ENCODE peak calls at places on chromosomes 5 and 9, in four cellular contexts. One of them, this sample, is unnamed. For H3K4me1, the result is how much of the 10 kb centered on the place peaks cover.

GRCh38 chr5:1005904-1006655 is 2.5 kb upstream of the NKD2 start:
- DNase-seq in CD4-positive, alpha-beta memory T cell: no peak
- DNase-seq in NT2/D1: no peak
- DNase-seq in neural progenitor cell: no peak
- DNase-seq in this sample: no peak

GRCh38 chr9:137621131-137621757 is 2.4 kb downstream of the EHMT1 start:
- DNase-seq in CD4-positive, alpha-beta memory T cell: peak
- DNase-seq in NT2/D1: no peak
- DNase-seq in neural progenitor cell: no peak
- DNase-seq in this sample: no peak

GRCh38 chr9:70609542-70610286 is 195.3 kb upstream of the KLF9 start:
- DNase-seq in CD4-positive, alpha-beta memory T cell: no peak
- DNase-seq in NT2/D1: no peak
- DNase-seq in neural progenitor cell: no peak
- DNase-seq in this sample: no peak

GRCh38 chr9:68706579-68707201 is 1.6 kb downstream of the PIP5K1B start:
- DNase-seq in CD4-positive, alpha-beta memory T cell: no peak
- DNase-seq in NT2/D1: no peak
- DNase-seq in neural progenitor cell: peak
- DNase-seq in this sample: no peak

GRCh38 chr5:96718635-96719077 is 56.5 kb downstream of the CAST start:
- DNase-seq in CD4-positive, alpha-beta memory T cell: no peak
- DNase-seq in NT2/D1: no peak
- DNase-seq in neural progenitor cell: no peak
- DNase-seq in this sample: peak

GRCh38 chr5:912356-913091 is 19.8 kb downstream of the TRIP13 start:
- DNase-seq in CD4-positive, alpha-beta memory T cell: peak
- DNase-seq in NT2/D1: no peak
- DNase-seq in neural progenitor cell: peak
- DNase-seq in this sample: no peak

GRCh38 chr5:88925692-88926490 is 42.9 kb upstream of the MEF2C start:
- DNase-seq in CD4-positive, alpha-beta memory T cell: no peak
- DNase-seq in NT2/D1: no peak
- DNase-seq in neural progenitor cell: no peak
- DNase-seq in this sample: no peak

GRCh38 chr5:143605403-143606005 is 202.0 kb upstream of the NR3C1 start:
- DNase-seq in CD4-positive, alpha-beta memory T cell: peak
- DNase-seq in NT2/D1: no peak
- DNase-seq in neural progenitor cell: no peak
- DNase-seq in this sample: no peak

GRCh38 chr9:114988962-114989599 is 58.7 kb upstream of the TNFSF8 start:
- DNase-seq in CD4-positive, alpha-beta memory T cell: no peak
- DNase-seq in NT2/D1: no peak
- DNase-seq in neural progenitor cell: no peak
- DNase-seq in this sample: no peak

GRCh38 chr5:163766936-163767670 is 261.7 kb downstream of the MAT2B start:
- DNase-seq in CD4-positive, alpha-beta memory T cell: no peak
- DNase-seq in NT2/D1: no peak
- DNase-seq in neural progenitor cell: no peak
- DNase-seq in this sample: no peak

GRCh38 chr5:139847091-139847490 is 51.5 kb downstream of the PSD2 start:
- DNase-seq in CD4-positive, alpha-beta memory T cell: no peak
- DNase-seq in NT2/D1: no peak
- DNase-seq in neural progenitor cell: no peak
- DNase-seq in this sample: no peak

GRCh38 chr9:95382433-95382832 is 64.9 kb upstream of the FANCC start:
- DNase-seq in CD4-positive, alpha-beta memory T cell: no peak
- DNase-seq in NT2/D1: no peak
- DNase-seq in neural progenitor cell: no peak
- DNase-seq in this sample: no peak

GRCh38 chr5:73119492-73120157 is 750 bp upstream of the TMEM171 start:
- DNase-seq in CD4-positive, alpha-beta memory T cell: no peak
- DNase-seq in NT2/D1: no peak
- DNase-seq in neural progenitor cell: peak
- DNase-seq in this sample: no peak

GRCh38 chr5:73977146-73977545 is 351.1 kb downstream of the ARHGEF28 start:
- DNase-seq in CD4-positive, alpha-beta memory T cell: no peak
- DNase-seq in NT2/D1: no peak
- DNase-seq in neural progenitor cell: no peak
- DNase-seq in this sample: no peak

GRCh38 chr9:33124716-33125378 is 42.3 kb downstream of the B4GALT1 start:
- DNase-seq in CD4-positive, alpha-beta memory T cell: no peak
- DNase-seq in NT2/D1: no peak
- DNase-seq in neural progenitor cell: peak
- DNase-seq in this sample: no peak

GRCh38 chr5:79346420-79346824 is 110.5 kb downstream of the JMY start:
- DNase-seq in CD4-positive, alpha-beta memory T cell: no peak
- DNase-seq in NT2/D1: no peak
- DNase-seq in neural progenitor cell: no peak
- DNase-seq in this sample: no peak

GRCh38 chr5:139388198-139388821 is 1.4 kb downstream of the MZB1 start:
- DNase-seq in CD4-positive, alpha-beta memory T cell: no peak
- DNase-seq in NT2/D1: no peak
- DNase-seq in neural progenitor cell: no peak
- DNase-seq in this sample: no peak

GRCh38 chr5:132222649-132223038 is 5.0 kb downstream of the P4HA2 start:
- DNase-seq in CD4-positive, alpha-beta memory T cell: no peak
- DNase-seq in NT2/D1: no peak
- DNase-seq in neural progenitor cell: no peak
- DNase-seq in this sample: no peak

GRCh38 chr5:179731791-179732411 is 721 bp upstream of the MAML1 start:
- DNase-seq in CD4-positive, alpha-beta memory T cell: no peak
- DNase-seq in NT2/D1: no peak
- DNase-seq in neural progenitor cell: no peak
- DNase-seq in this sample: no peak

GRCh38 chr5:101950050-101950449 is 346.0 kb downstream of the SLCO4C1 start:
- DNase-seq in CD4-positive, alpha-beta memory T cell: no peak
- DNase-seq in NT2/D1: no peak
- DNase-seq in neural progenitor cell: no peak
- DNase-seq in this sample: no peak

GRCh38 chr5:137236266-137236665 is 262.9 kb downstream of the SPOCK1 start:
- DNase-seq in CD4-positive, alpha-beta memory T cell: no peak
- DNase-seq in NT2/D1: no peak
- DNase-seq in neural progenitor cell: no peak
- DNase-seq in this sample: no peak

GRCh38 chr9:103990311-103990710 is 103.8 kb upstream of the SMC2 start:
- DNase-seq in CD4-positive, alpha-beta memory T cell: no peak
- DNase-seq in NT2/D1: no peak
- DNase-seq in neural progenitor cell: no peak
- DNase-seq in this sample: no peak

GRCh38 chr9:136367296-136368145 is 4.0 kb upstream of the DNLZ start:
- DNase-seq in CD4-positive, alpha-beta memory T cell: no peak
- DNase-seq in NT2/D1: no peak
- DNase-seq in neural progenitor cell: no peak
- DNase-seq in this sample: no peak

GRCh38 chr5:759111-759741 is 25.3 kb downstream of the ZDHHC11B start:
- DNase-seq in CD4-positive, alpha-beta memory T cell: peak
- DNase-seq in NT2/D1: no peak
- DNase-seq in neural progenitor cell: peak
- DNase-seq in this sample: peak

GRCh38 chr5:126967808-126968466 is 62.4 kb downstream of the MARCHF3 start:
- DNase-seq in CD4-positive, alpha-beta memory T cell: no peak
- DNase-seq in NT2/D1: no peak
- DNase-seq in neural progenitor cell: no peak
- DNase-seq in this sample: no peak

GRCh38 chr9:1117439-1117838 is 67.3 kb downstream of the DMRT2 start:
- DNase-seq in CD4-positive, alpha-beta memory T cell: no peak
- DNase-seq in NT2/D1: no peak
- DNase-seq in neural progenitor cell: no peak
- DNase-seq in this sample: no peak

GRCh38 chr5:170642776-170643436 is 139.1 kb downstream of the KCNIP1 start:
- DNase-seq in CD4-positive, alpha-beta memory T cell: no peak
- DNase-seq in NT2/D1: no peak
- DNase-seq in neural progenitor cell: no peak
- DNase-seq in this sample: no peak

GRCh38 chr5:1507457-1507856 is 16.3 kb downstream of the LPCAT1 start:
- DNase-seq in CD4-positive, alpha-beta memory T cell: no peak
- DNase-seq in NT2/D1: no peak
- DNase-seq in neural progenitor cell: no peak
- DNase-seq in this sample: no peak

GRCh38 chr9:93953492-93954435 is 1.4 kb downstream of the BARX1 start:
- DNase-seq in CD4-positive, alpha-beta memory T cell: no peak
- DNase-seq in NT2/D1: no peak
- DNase-seq in neural progenitor cell: peak
- DNase-seq in this sample: no peak

GRCh38 chr9:130072515-130073235 is 19.0 kb downstream of the GPR107 start:
- DNase-seq in CD4-positive, alpha-beta memory T cell: no peak
- DNase-seq in NT2/D1: no peak
- DNase-seq in neural progenitor cell: no peak
- DNase-seq in this sample: no peak

GRCh38 chr9:85186218-85186585 is 516.7 kb downstream of the NTRK2 start:
- DNase-seq in CD4-positive, alpha-beta memory T cell: no peak
- DNase-seq in NT2/D1: no peak
- DNase-seq in neural progenitor cell: no peak
- DNase-seq in this sample: no peak

GRCh38 chr5:131630963-131631350 is 4.1 kb downstream of the RAPGEF6 start:
- DNase-seq in CD4-positive, alpha-beta memory T cell: no peak
- DNase-seq in NT2/D1: no peak
- DNase-seq in neural progenitor cell: no peak
- DNase-seq in this sample: no peak

GRCh38 chr5:135223891-135224625 is 175.0 kb downstream of the MACROH2A1 start:
- DNase-seq in CD4-positive, alpha-beta memory T cell: no peak
- DNase-seq in NT2/D1: no peak
- DNase-seq in neural progenitor cell: no peak
- DNase-seq in this sample: no peak

GRCh38 chr5:108801776-108802175 is 54.1 kb downstream of the FER start:
- DNase-seq in CD4-positive, alpha-beta memory T cell: no peak
- DNase-seq in NT2/D1: no peak
- DNase-seq in neural progenitor cell: no peak
- DNase-seq in this sample: no peak
- H3K4me3 ChIP-seq in CD4-positive, alpha-beta memory T cell: no peak
- H3K4me3 ChIP-seq in NT2/D1: no peak
- H3K4me3 ChIP-seq in neural progenitor cell: no peak
- H3K4me3 ChIP-seq in this sample: no peak

DNA sequence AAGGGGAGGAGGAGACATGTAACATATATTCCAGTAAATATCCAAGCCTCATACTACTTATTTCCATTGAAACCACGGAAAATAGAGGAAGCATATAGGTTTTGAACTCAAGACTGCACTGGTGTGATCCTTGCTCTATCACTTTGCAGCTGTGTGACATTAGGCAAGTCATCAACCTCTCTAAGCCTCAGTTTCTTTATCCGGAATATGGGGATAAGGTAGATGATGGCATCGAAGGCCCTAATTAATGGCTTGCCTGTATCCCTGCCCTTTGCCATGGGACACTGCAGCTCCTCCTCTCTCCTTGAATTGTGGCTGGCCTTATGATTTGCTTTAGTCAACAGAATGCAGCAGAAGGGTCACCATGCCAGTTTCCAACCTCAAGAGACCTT is 6.9 kb downstream of the SHB start:
- DNase-seq in CD4-positive, alpha-beta memory T cell: no peak
- DNase-seq in NT2/D1: no peak
- DNase-seq in neural progenitor cell: no peak
- DNase-seq in this sample: no peak
- H3K4me1 ChIP-seq in CD4-positive, alpha-beta memory T cell: under half
- H3K4me1 ChIP-seq in NT2/D1: under half
- H3K4me1 ChIP-seq in neural progenitor cell: under half
- H3K4me1 ChIP-seq in this sample: under half

GRCh38 chr5:159337291-159337974 is 7.1 kb upstream of the IL12B start:
- DNase-seq in CD4-positive, alpha-beta memory T cell: peak
- DNase-seq in NT2/D1: no peak
- DNase-seq in neural progenitor cell: no peak
- DNase-seq in this sample: no peak

GRCh38 chr5:159336586-159337290 is 6.5 kb upstream of the IL12B start:
- DNase-seq in CD4-positive, alpha-beta memory T cell: no peak
- DNase-seq in NT2/D1: no peak
- DNase-seq in neural progenitor cell: no peak
- DNase-seq in this sample: no peak

GRCh38 chr5:159339451-159339850 is 9.2 kb upstream of the IL12B start:
- DNase-seq in CD4-positive, alpha-beta memory T cell: no peak
- DNase-seq in NT2/D1: no peak
- DNase-seq in neural progenitor cell: no peak
- DNase-seq in this sample: no peak

GRCh38 chr5:159340511-159340910 is 10.2 kb upstream of the IL12B start:
- DNase-seq in CD4-positive, alpha-beta memory T cell: peak
- DNase-seq in NT2/D1: no peak
- DNase-seq in neural progenitor cell: no peak
- DNase-seq in this sample: no peak

DNA sequence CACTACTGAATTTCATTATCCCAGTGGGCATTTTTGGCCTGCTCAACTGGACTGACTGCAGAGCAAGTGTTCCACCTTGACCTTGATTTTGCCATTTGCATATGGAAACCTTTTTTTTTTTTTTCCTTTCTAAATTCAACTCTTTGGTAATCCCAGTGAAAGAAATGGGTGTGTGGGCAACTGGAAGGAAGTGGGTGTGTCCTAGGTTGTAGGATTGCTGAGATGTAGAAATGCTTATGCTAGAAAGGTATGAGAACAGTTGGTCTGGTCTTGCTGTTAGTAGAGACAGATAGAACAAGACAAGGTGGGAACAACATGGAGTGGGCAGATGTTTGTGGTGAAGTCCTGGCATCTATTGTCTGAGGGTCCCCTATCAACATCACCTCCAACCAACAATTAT is 7.9 kb upstream of the IL12B start:
- DNase-seq in CD4-positive, alpha-beta memory T cell: peak
- DNase-seq in NT2/D1: no peak
- DNase-seq in neural progenitor cell: no peak
- DNase-seq in this sample: no peak
- H3K4me3 ChIP-seq in CD4-positive, alpha-beta memory T cell: no peak
- H3K4me3 ChIP-seq in NT2/D1: no peak
- H3K4me3 ChIP-seq in neural progenitor cell: no peak
- H3K4me3 ChIP-seq in this sample: no peak

GRCh38 chr5:133859073-133859472 is 109.4 kb downstream of the C5orf15 start:
- DNase-seq in CD4-positive, alpha-beta memory T cell: no peak
- DNase-seq in NT2/D1: no peak
- DNase-seq in neural progenitor cell: no peak
- DNase-seq in this sample: no peak

GRCh38 chr5:133865113-133865512 is 103.3 kb downstream of the C5orf15 start:
- DNase-seq in CD4-positive, alpha-beta memory T cell: no peak
- DNase-seq in NT2/D1: no peak
- DNase-seq in neural progenitor cell: no peak
- DNase-seq in this sample: no peak

GRCh38 chr5:133864711-133865110 is 103.7 kb downstream of the C5orf15 start:
- DNase-seq in CD4-positive, alpha-beta memory T cell: no peak
- DNase-seq in NT2/D1: no peak
- DNase-seq in neural progenitor cell: no peak
- DNase-seq in this sample: no peak

GRCh38 chr5:133863857-133864585 is 104.4 kb downstream of the C5orf15 start:
- DNase-seq in CD4-positive, alpha-beta memory T cell: no peak
- DNase-seq in NT2/D1: no peak
- DNase-seq in neural progenitor cell: no peak
- DNase-seq in this sample: no peak

DNA sequence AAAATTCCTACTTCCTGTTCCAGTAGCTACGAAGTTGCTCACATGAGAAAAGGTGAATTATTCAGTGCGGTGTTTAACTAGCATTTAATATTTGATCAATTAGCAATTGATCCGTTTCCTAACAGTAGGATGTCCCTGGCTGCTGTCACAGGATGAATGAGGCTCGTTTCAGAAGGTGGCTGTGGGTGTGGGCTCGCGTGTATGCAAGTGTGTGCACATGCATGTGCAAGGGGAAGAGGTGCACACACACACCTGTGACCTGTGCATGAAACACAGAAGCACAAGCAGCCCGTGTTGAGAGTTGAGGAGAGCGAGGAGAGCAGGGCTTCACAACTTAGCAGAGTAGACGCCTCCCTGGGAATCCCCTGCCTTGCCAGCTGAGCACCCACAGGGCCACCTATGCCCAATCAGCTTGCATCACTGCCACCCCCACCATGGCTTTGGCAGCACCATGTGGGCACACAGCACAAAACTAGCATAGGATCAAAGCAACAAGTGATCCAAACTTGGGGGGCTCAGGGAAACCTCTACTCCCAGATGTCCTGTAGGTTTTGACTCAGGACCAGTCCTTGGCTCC is 107.2 kb downstream of the C5orf15 start:
- DNase-seq in CD4-positive, alpha-beta memory T cell: no peak
- DNase-seq in NT2/D1: no peak
- DNase-seq in neural progenitor cell: no peak
- DNase-seq in this sample: no peak
- H3K4me1 ChIP-seq in CD4-positive, alpha-beta memory T cell: under half
- H3K4me1 ChIP-seq in NT2/D1: under half
- H3K4me1 ChIP-seq in neural progenitor cell: under half
- H3K4me1 ChIP-seq in this sample: under half

This sample was measured in HAP-1.